ENCODE peak calls at places on chromosome 1, in four cellular contexts. F is head of caudate nucleus, W is astrocyte of the spinal cord, P is T-helper 22 cell. K is an unnamed sample.

GRCh38 chr1:158248122-158248521 is 6.1 kb upstream of the CD1A start:
- DNase-seq in F (peak; percentile 6), W (no peak), P (no peak), K (peak; percentile 44)

GRCh38 chr1:35597870-35598269 is 24.8 kb downstream of the TFAP2E start:
- DNase-seq in F (no peak), W (no peak), P (no peak), K (no peak)

GRCh38 chr1:220367833-220368232 is 95.6 kb upstream of the RAB3GAP2 start:
- DNase-seq in F (no peak), W (no peak), P (no peak), K (no peak)

GRCh38 chr1:2528016-2528415 is 1.6 kb upstream of the PANK4 start:
- DNase-seq in F (peak; percentile 67), W (no peak), P (no peak), K (no peak)

GRCh38 chr1:10378071-10378841 is 20.6 kb upstream of the PGD start:
- DNase-seq in F (peak; percentile 46), W (peak; percentile 89), P (no peak), K (no peak)

GRCh38 chr1:204417231-204417997 is 5.8 kb upstream of the PPP1R15B start:
- DNase-seq in F (peak; percentile 70), W (peak; percentile 90), P (no peak), K (peak; percentile 48)

GRCh38 chr1:54850082-54850730 is 36.8 kb downstream of the DHCR24 start:
- DNase-seq in F (no peak), W (no peak), P (no peak), K (peak; percentile 64)

GRCh38 chr1:6805004-6805416 is 19.8 kb downstream of the CAMTA1 start:
- DNase-seq in F (no peak), W (no peak), P (no peak), K (no peak)

GRCh38 chr1:157369808-157370521 is 182.3 kb downstream of the FCRL5 start:
- DNase-seq in F (peak; percentile 42), W (peak; percentile 53), P (no peak), K (peak; percentile 24)

GRCh38 chr1:5748286-5749225 is 243.7 kb downstream of the NPHP4 start:
- DNase-seq in F (no peak), W (no peak), P (no peak), K (no peak)

GRCh38 chr1:205748398-205749093 is 1.4 kb downstream of the NUCKS1 start:
- DNase-seq in F (no peak), W (peak; percentile 54), P (no peak), K (peak; percentile 43)

GRCh38 chr1:165903672-165904071 is 76.3 kb downstream of the UCK2 start:
- DNase-seq in F (no peak), W (peak; percentile 70), P (no peak), K (no peak)

GRCh38 chr1:64038965-64039926 is 164.2 kb upstream of the UBE2U start:
- DNase-seq in F (peak; percentile 31), W (peak; percentile 98), P (no peak), K (peak; percentile 79)

GRCh38 chr1:233180626-233181364 is 114.7 kb downstream of the PCNX2 start:
- DNase-seq in F (no peak), W (no peak), P (no peak), K (no peak)

GRCh38 chr1:9850442-9851162 is 26.8 kb upstream of the CLSTN1 start:
- DNase-seq in F (no peak), W (no peak), P (no peak), K (no peak)

GRCh38 chr1:210233495-210234253 is 1.1 kb downstream of the SERTAD4 start:
- DNase-seq in F (peak; percentile 84), W (peak; percentile 83), P (no peak), K (peak; percentile 84)

GRCh38 chr1:210364479-210364878 is 35.8 kb downstream of the HHAT start:
- DNase-seq in F (peak; percentile 82), W (no peak), P (no peak), K (peak; percentile 89)

GRCh38 chr1:186014370-186015030 is 280.3 kb downstream of the HMCN1 start:
- DNase-seq in F (no peak), W (peak; percentile 74), P (no peak), K (no peak)

GRCh38 chr1:169624887-169625286 is 5.0 kb downstream of the SELP start:
- DNase-seq in F (no peak), W (no peak), P (no peak), K (no peak)

GRCh38 chr1:83508485-83509151 is 490.3 kb downstream of the TTLL7 start:
- DNase-seq in F (no peak), W (peak; percentile 60), P (peak; percentile 28), K (peak; percentile 20)

GRCh38 chr1:118912574-118912973 is 75.6 kb downstream of the TBX15 start:
- DNase-seq in F (no peak), W (no peak), P (no peak), K (no peak)

GRCh38 chr1:229129306-229130027 is 141.4 kb upstream of the RAB4A start:
- DNase-seq in F (no peak), W (no peak), P (no peak), K (no peak)

GRCh38 chr1:183515002-183515689 is 42.8 kb downstream of the SMG7 start:
- DNase-seq in F (no peak), W (peak; percentile 66), P (no peak), K (no peak)

GRCh38 chr1:180343931-180344406 is 113.9 kb downstream of the LHX4 start:
- DNase-seq in F (peak; percentile 6), W (peak; percentile 52), P (no peak), K (no peak)

GRCh38 chr1:210236840-210237409 is 4.3 kb downstream of the SERTAD4 start:
- DNase-seq in F (peak; percentile 64), W (peak; percentile 91), P (no peak), K (peak; percentile 85)

K was measured in globus pallidus.